ENCODE peak calls at places on chromosomes 6 and 20, in six cellular contexts. One of them, this sample, is unnamed. For H3K4me1, the result is how much of the 10 kb centered on the place peaks cover.

GRCh38 chr6:40526036-40526435 is 61.1 kb downstream of the LRFN2 start:
- DNase-seq in ovary: no peak
- DNase-seq in neuronal stem cell: no peak
- DNase-seq in cardiac muscle cell: no peak
- DNase-seq in kidney: no peak
- DNase-seq in fibroblast of lung: no peak
- DNase-seq in this sample: no peak

GRCh38 chr6:160069050-160069454 is 52.6 kb upstream of the SLC22A1 start:
- DNase-seq in ovary: no peak
- DNase-seq in neuronal stem cell: no peak
- DNase-seq in cardiac muscle cell: no peak
- DNase-seq in kidney: no peak
- DNase-seq in fibroblast of lung: no peak
- DNase-seq in this sample: no peak

GRCh38 chr6:42177514-42178364 is 4.6 kb downstream of the GUCA1A start:
- DNase-seq in ovary: no peak
- DNase-seq in neuronal stem cell: peak
- DNase-seq in cardiac muscle cell: no peak
- DNase-seq in kidney: no peak
- DNase-seq in fibroblast of lung: no peak
- DNase-seq in this sample: no peak

GRCh38 chr20:36093804-36094145 is 60.8 kb upstream of the EPB41L1 start:
- DNase-seq in ovary: no peak
- DNase-seq in neuronal stem cell: no peak
- DNase-seq in cardiac muscle cell: no peak
- DNase-seq in kidney: no peak
- DNase-seq in fibroblast of lung: no peak
- DNase-seq in this sample: no peak

GRCh38 chr6:30951907-30952469 is 11.2 kb downstream of the MUCL3 start:
- DNase-seq in ovary: no peak
- DNase-seq in neuronal stem cell: no peak
- DNase-seq in cardiac muscle cell: no peak
- DNase-seq in kidney: no peak
- DNase-seq in fibroblast of lung: no peak
- DNase-seq in this sample: no peak

GRCh38 chr6:141610741-141611140 is 522.0 kb upstream of the GJE1 start:
- DNase-seq in ovary: no peak
- DNase-seq in neuronal stem cell: no peak
- DNase-seq in cardiac muscle cell: peak
- DNase-seq in kidney: peak
- DNase-seq in fibroblast of lung: peak
- DNase-seq in this sample: no peak

GRCh38 chr6:155599571-155599970 is 143.9 kb upstream of the NOX3 start:
- DNase-seq in ovary: no peak
- DNase-seq in neuronal stem cell: peak
- DNase-seq in cardiac muscle cell: no peak
- DNase-seq in kidney: no peak
- DNase-seq in fibroblast of lung: no peak
- DNase-seq in this sample: peak

GRCh38 chr20:40686434-40686882 is 2.6 kb downstream of the MAFB start:
- DNase-seq in ovary: no peak
- DNase-seq in neuronal stem cell: no peak
- DNase-seq in cardiac muscle cell: no peak
- DNase-seq in kidney: no peak
- DNase-seq in fibroblast of lung: no peak
- DNase-seq in this sample: no peak

GRCh38 chr20:19129976-19130612 is 82.3 kb upstream of the SLC24A3 start:
- DNase-seq in ovary: no peak
- DNase-seq in neuronal stem cell: no peak
- DNase-seq in cardiac muscle cell: no peak
- DNase-seq in kidney: no peak
- DNase-seq in fibroblast of lung: no peak
- DNase-seq in this sample: no peak

GRCh38 chr20:48155231-48155630 is 369.9 kb upstream of the SULF2 start:
- DNase-seq in ovary: no peak
- DNase-seq in neuronal stem cell: no peak
- DNase-seq in cardiac muscle cell: no peak
- DNase-seq in kidney: no peak
- DNase-seq in fibroblast of lung: no peak
- DNase-seq in this sample: no peak

GRCh38 chr20:58693226-58694006 is 816 bp downstream of the NPEPL1 start:
- DNase-seq in ovary: no peak
- DNase-seq in neuronal stem cell: peak
- DNase-seq in cardiac muscle cell: no peak
- DNase-seq in kidney: peak
- DNase-seq in fibroblast of lung: no peak
- DNase-seq in this sample: peak

GRCh38 chr6:144059139-144059538 is 36.2 kb downstream of the SF3B5 start:
- DNase-seq in ovary: no peak
- DNase-seq in neuronal stem cell: no peak
- DNase-seq in cardiac muscle cell: no peak
- DNase-seq in kidney: no peak
- DNase-seq in fibroblast of lung: no peak
- DNase-seq in this sample: no peak

GRCh38 chr6:93447874-93448273 is 28.5 kb upstream of the EPHA7 start:
- DNase-seq in ovary: no peak
- DNase-seq in neuronal stem cell: no peak
- DNase-seq in cardiac muscle cell: no peak
- DNase-seq in kidney: no peak
- DNase-seq in fibroblast of lung: no peak
- DNase-seq in this sample: no peak

GRCh38 chr6:155861821-155862220 is 406.2 kb upstream of the NOX3 start:
- DNase-seq in ovary: no peak
- DNase-seq in neuronal stem cell: no peak
- DNase-seq in cardiac muscle cell: no peak
- DNase-seq in kidney: no peak
- DNase-seq in fibroblast of lung: no peak
- DNase-seq in this sample: no peak

GRCh38 chr6:47129129-47129528 is 87.0 kb upstream of the ADGRF1 start:
- DNase-seq in ovary: no peak
- DNase-seq in neuronal stem cell: no peak
- DNase-seq in cardiac muscle cell: no peak
- DNase-seq in kidney: no peak
- DNase-seq in fibroblast of lung: no peak
- DNase-seq in this sample: no peak

GRCh38 chr6:47131773-47132172 is 89.6 kb upstream of the ADGRF1 start:
- DNase-seq in ovary: no peak
- DNase-seq in neuronal stem cell: no peak
- DNase-seq in cardiac muscle cell: no peak
- DNase-seq in kidney: no peak
- DNase-seq in fibroblast of lung: no peak
- DNase-seq in this sample: no peak

GRCh38 chr6:47126647-47127339 is 84.7 kb upstream of the ADGRF1 start:
- DNase-seq in ovary: no peak
- DNase-seq in neuronal stem cell: no peak
- DNase-seq in cardiac muscle cell: peak
- DNase-seq in kidney: no peak
- DNase-seq in fibroblast of lung: no peak
- DNase-seq in this sample: peak

GRCh38 chr6:47132724-47133123 is 90.6 kb upstream of the ADGRF1 start:
- DNase-seq in ovary: no peak
- DNase-seq in neuronal stem cell: no peak
- DNase-seq in cardiac muscle cell: no peak
- DNase-seq in kidney: no peak
- DNase-seq in fibroblast of lung: no peak
- DNase-seq in this sample: no peak

GRCh38 chr6:47130086-47130485 is 88.0 kb upstream of the ADGRF1 start:
- DNase-seq in ovary: no peak
- DNase-seq in neuronal stem cell: no peak
- DNase-seq in cardiac muscle cell: no peak
- DNase-seq in kidney: no peak
- DNase-seq in fibroblast of lung: no peak
- DNase-seq in this sample: no peak
- H3K4me1 ChIP-seq in ovary: under half
- H3K4me1 ChIP-seq in neuronal stem cell: under half
- H3K4me1 ChIP-seq in cardiac muscle cell: under half
- H3K4me1 ChIP-seq in kidney: under half
- H3K4me1 ChIP-seq in fibroblast of lung: under half
- H3K4me1 ChIP-seq in this sample: under half

DNA sequence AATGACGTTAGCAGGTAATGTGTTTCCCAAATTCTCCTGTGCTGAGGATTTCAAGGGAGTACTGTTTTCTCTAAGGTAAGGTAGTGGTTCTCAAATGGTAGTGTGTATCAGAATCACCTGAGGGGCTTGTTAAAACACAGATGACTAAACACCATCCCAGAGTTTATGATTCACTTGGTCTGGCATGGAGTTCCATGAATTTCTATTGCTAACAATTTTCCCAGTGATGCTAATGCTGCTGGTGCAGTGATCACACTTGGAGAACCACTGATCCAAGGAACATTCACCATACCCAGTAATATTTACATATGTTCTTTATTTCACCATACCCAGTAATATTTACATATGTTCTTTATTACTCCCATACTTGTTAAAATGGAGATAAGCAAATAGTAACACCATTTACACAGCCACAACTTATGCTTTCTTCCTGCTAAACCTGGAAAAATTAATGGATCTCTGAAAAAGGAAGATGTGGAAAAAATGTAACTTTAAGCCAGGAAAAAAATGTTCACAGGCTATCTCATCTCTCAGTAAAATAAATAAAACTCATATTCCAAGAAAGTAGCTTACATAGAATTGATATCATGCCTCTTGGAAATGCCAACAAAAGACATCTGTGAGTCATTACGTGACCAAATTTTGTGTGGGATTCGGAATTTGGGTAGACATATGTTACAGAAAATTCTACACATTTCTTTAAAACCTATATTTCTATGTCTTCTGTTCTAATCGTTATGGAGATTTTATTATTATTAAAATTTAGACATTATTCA is 129.5 kb downstream of the MMUT start:
- DNase-seq in ovary: no peak
- DNase-seq in neuronal stem cell: no peak
- DNase-seq in cardiac muscle cell: no peak
- DNase-seq in kidney: no peak
- DNase-seq in fibroblast of lung: peak
- DNase-seq in this sample: no peak
- H3K4me1 ChIP-seq in ovary: under half
- H3K4me1 ChIP-seq in neuronal stem cell: under half
- H3K4me1 ChIP-seq in cardiac muscle cell: under half
- H3K4me1 ChIP-seq in kidney: under half
- H3K4me1 ChIP-seq in fibroblast of lung: under half
- H3K4me1 ChIP-seq in this sample: under half

DNA sequence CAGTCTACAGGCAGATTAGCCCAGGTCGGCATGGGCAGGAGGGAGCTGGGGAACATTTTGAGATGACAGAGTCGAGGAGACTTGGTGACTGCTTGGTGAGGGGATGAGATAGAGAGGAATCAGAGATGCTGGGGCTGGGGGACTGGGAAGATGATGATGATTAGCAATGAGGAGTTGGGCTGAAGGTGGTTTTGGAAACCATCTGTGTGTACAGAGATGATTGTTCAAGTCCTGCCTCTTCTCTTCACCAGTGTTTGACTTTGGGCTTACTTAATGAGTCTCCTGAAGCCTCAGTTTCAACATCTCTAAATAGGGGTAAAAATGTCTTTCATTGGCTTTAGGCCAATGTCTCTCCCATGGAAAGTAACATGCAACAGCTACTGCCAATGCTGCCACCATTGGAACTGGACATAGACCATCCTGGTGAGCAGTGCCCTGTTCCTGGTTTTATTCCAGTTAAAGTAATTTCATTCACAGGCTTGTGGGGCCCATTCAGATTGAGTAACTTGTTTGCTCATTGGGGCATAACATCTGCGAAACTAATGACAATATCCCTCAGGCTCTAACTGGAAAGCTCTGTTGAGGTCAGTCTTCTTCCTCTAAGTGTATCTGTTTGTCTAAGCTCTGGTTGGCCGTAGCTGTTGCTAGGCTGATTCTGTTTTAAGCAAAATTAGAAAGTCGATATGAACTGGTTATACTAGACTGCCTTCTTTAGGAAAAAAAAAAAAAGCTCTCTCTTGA is 99.1 kb downstream of the ARMC2 start:
- DNase-seq in ovary: peak
- DNase-seq in neuronal stem cell: no peak
- DNase-seq in cardiac muscle cell: peak
- DNase-seq in kidney: no peak
- DNase-seq in fibroblast of lung: peak
- DNase-seq in this sample: no peak
- H3K4me1 ChIP-seq in ovary: under half
- H3K4me1 ChIP-seq in neuronal stem cell: under half
- H3K4me1 ChIP-seq in cardiac muscle cell: under half
- H3K4me1 ChIP-seq in kidney: under half
- H3K4me1 ChIP-seq in fibroblast of lung: under half
- H3K4me1 ChIP-seq in this sample: under half

GRCh38 chr20:25087186-25087929 is 5.4 kb upstream of the VSX1 start:
- DNase-seq in ovary: no peak
- DNase-seq in neuronal stem cell: no peak
- DNase-seq in cardiac muscle cell: no peak
- DNase-seq in kidney: no peak
- DNase-seq in fibroblast of lung: no peak
- DNase-seq in this sample: no peak
- H3K4me1 ChIP-seq in ovary: under half
- H3K4me1 ChIP-seq in neuronal stem cell: under half
- H3K4me1 ChIP-seq in cardiac muscle cell: under half
- H3K4me1 ChIP-seq in kidney: under half
- H3K4me1 ChIP-seq in fibroblast of lung: under half
- H3K4me1 ChIP-seq in this sample: under half

DNA sequence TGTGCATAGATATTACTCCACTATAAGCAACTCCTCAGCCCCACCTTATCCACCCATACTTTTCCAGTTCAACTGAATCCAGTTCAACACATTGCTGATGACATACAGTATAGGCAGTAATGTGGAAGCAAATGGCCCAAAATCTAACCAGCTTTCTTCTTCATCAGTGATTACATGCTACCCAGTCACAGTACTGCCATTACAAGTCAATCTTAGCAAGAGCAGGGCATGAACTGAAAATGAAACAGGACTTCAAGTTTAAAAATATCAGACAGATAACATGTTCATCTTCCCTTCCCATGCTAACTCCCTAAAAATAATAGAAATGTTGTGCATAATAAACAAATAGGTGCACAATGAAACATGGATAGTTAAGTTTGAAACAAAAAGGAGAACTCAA is 19.2 kb downstream of the RRAGD start:
- DNase-seq in ovary: no peak
- DNase-seq in neuronal stem cell: no peak
- DNase-seq in cardiac muscle cell: no peak
- DNase-seq in kidney: no peak
- DNase-seq in fibroblast of lung: no peak
- DNase-seq in this sample: no peak
- H3K4me1 ChIP-seq in ovary: under half
- H3K4me1 ChIP-seq in neuronal stem cell: under half
- H3K4me1 ChIP-seq in cardiac muscle cell: under half
- H3K4me1 ChIP-seq in kidney: under half
- H3K4me1 ChIP-seq in fibroblast of lung: under half
- H3K4me1 ChIP-seq in this sample: under half

GRCh38 chr6:32522302-32523047 is 7.6 kb downstream of the HLA-DRB5 start:
- DNase-seq in ovary: no peak
- DNase-seq in neuronal stem cell: no peak
- DNase-seq in cardiac muscle cell: no peak
- DNase-seq in kidney: no peak
- DNase-seq in fibroblast of lung: no peak
- DNase-seq in this sample: no peak
- H3K4me1 ChIP-seq in ovary: under half
- H3K4me1 ChIP-seq in neuronal stem cell: under half
- H3K4me1 ChIP-seq in cardiac muscle cell: under half
- H3K4me1 ChIP-seq in kidney: under half
- H3K4me1 ChIP-seq in fibroblast of lung: under half
- H3K4me1 ChIP-seq in this sample: under half